ENCODE peak calls at places on chromosomes 16 and 17, in nine cellular contexts. One of them, this sample, is unnamed.

GRCh38 chr16:28212532-28212873 is 738 bp upstream of the XPO6 start:
- DNase-seq in activated CD4-positive, alpha-beta T cell treated with anti-CD3 and anti-CD28 coated beads, Interleukin-2, amount 50 U/mL, for 24 hours: no peak
- DNase-seq in kidney epithelial cell: no peak
- DNase-seq in epithelial cell of esophagus: peak
- DNase-seq in BJ: no peak
- DNase-seq in GM12878: no peak
- DNase-seq in T-helper 1 cell: no peak
- DNase-seq in activated T-helper 1 cell treated with anti-CD3 and anti-CD28 coated beads, Interleukin-2, amount 50 U/mL, for 16 hours: no peak
- DNase-seq in NCI-H2171 treated with DMSO at 0.1 percent for 48 hours: no peak
- DNase-seq in this sample: no peak

GRCh38 chr17:74153456-74153810 is 50.0 kb upstream of the RPL38 start:
- DNase-seq in activated CD4-positive, alpha-beta T cell treated with anti-CD3 and anti-CD28 coated beads, Interleukin-2, amount 50 U/mL, for 24 hours: no peak
- DNase-seq in kidney epithelial cell: no peak
- DNase-seq in epithelial cell of esophagus: no peak
- DNase-seq in BJ: no peak
- DNase-seq in GM12878: no peak
- DNase-seq in T-helper 1 cell: no peak
- DNase-seq in activated T-helper 1 cell treated with anti-CD3 and anti-CD28 coated beads, Interleukin-2, amount 50 U/mL, for 16 hours: no peak
- DNase-seq in NCI-H2171 treated with DMSO at 0.1 percent for 48 hours: no peak
- DNase-seq in this sample: no peak

GRCh38 chr16:89643769-89644300 is 13.7 kb downstream of the CHMP1A start:
- DNase-seq in activated CD4-positive, alpha-beta T cell treated with anti-CD3 and anti-CD28 coated beads, Interleukin-2, amount 50 U/mL, for 24 hours: no peak
- DNase-seq in kidney epithelial cell: no peak
- DNase-seq in epithelial cell of esophagus: no peak
- DNase-seq in BJ: no peak
- DNase-seq in GM12878: no peak
- DNase-seq in T-helper 1 cell: no peak
- DNase-seq in activated T-helper 1 cell treated with anti-CD3 and anti-CD28 coated beads, Interleukin-2, amount 50 U/mL, for 16 hours: no peak
- DNase-seq in NCI-H2171 treated with DMSO at 0.1 percent for 48 hours: no peak
- DNase-seq in this sample: no peak

GRCh38 chr17:83203073-83203471 is 123.7 kb downstream of the METRNL start:
- DNase-seq in activated CD4-positive, alpha-beta T cell treated with anti-CD3 and anti-CD28 coated beads, Interleukin-2, amount 50 U/mL, for 24 hours: no peak
- DNase-seq in kidney epithelial cell: no peak
- DNase-seq in epithelial cell of esophagus: no peak
- DNase-seq in BJ: peak
- DNase-seq in GM12878: no peak
- DNase-seq in T-helper 1 cell: no peak
- DNase-seq in activated T-helper 1 cell treated with anti-CD3 and anti-CD28 coated beads, Interleukin-2, amount 50 U/mL, for 16 hours: no peak
- DNase-seq in NCI-H2171 treated with DMSO at 0.1 percent for 48 hours: no peak
- DNase-seq in this sample: no peak

GRCh38 chr16:81265052-81265451 is 26.6 kb downstream of the BCO1 start:
- DNase-seq in activated CD4-positive, alpha-beta T cell treated with anti-CD3 and anti-CD28 coated beads, Interleukin-2, amount 50 U/mL, for 24 hours: no peak
- DNase-seq in kidney epithelial cell: no peak
- DNase-seq in epithelial cell of esophagus: no peak
- DNase-seq in BJ: no peak
- DNase-seq in GM12878: no peak
- DNase-seq in T-helper 1 cell: no peak
- DNase-seq in activated T-helper 1 cell treated with anti-CD3 and anti-CD28 coated beads, Interleukin-2, amount 50 U/mL, for 16 hours: no peak
- DNase-seq in NCI-H2171 treated with DMSO at 0.1 percent for 48 hours: no peak
- DNase-seq in this sample: no peak

GRCh38 chr16:1656808-1657617 is 21.1 kb upstream of the JPT2 start:
- DNase-seq in activated CD4-positive, alpha-beta T cell treated with anti-CD3 and anti-CD28 coated beads, Interleukin-2, amount 50 U/mL, for 24 hours: no peak
- DNase-seq in kidney epithelial cell: no peak
- DNase-seq in epithelial cell of esophagus: no peak
- DNase-seq in BJ: no peak
- DNase-seq in GM12878: no peak
- DNase-seq in T-helper 1 cell: no peak
- DNase-seq in activated T-helper 1 cell treated with anti-CD3 and anti-CD28 coated beads, Interleukin-2, amount 50 U/mL, for 16 hours: no peak
- DNase-seq in NCI-H2171 treated with DMSO at 0.1 percent for 48 hours: no peak
- DNase-seq in this sample: no peak

GRCh38 chr17:4945176-4945943 is 3.0 kb downstream of the PFN1 start:
- DNase-seq in activated CD4-positive, alpha-beta T cell treated with anti-CD3 and anti-CD28 coated beads, Interleukin-2, amount 50 U/mL, for 24 hours: peak
- DNase-seq in kidney epithelial cell: no peak
- DNase-seq in epithelial cell of esophagus: peak
- DNase-seq in BJ: peak
- DNase-seq in GM12878: peak
- DNase-seq in T-helper 1 cell: peak
- DNase-seq in activated T-helper 1 cell treated with anti-CD3 and anti-CD28 coated beads, Interleukin-2, amount 50 U/mL, for 16 hours: peak
- DNase-seq in NCI-H2171 treated with DMSO at 0.1 percent for 48 hours: no peak
- DNase-seq in this sample: peak

GRCh38 chr16:84650062-84650991 is 2.0 kb downstream of the KLHL36 start:
- DNase-seq in activated CD4-positive, alpha-beta T cell treated with anti-CD3 and anti-CD28 coated beads, Interleukin-2, amount 50 U/mL, for 24 hours: no peak
- DNase-seq in kidney epithelial cell: peak
- DNase-seq in epithelial cell of esophagus: peak
- DNase-seq in BJ: peak
- DNase-seq in GM12878: no peak
- DNase-seq in T-helper 1 cell: no peak
- DNase-seq in activated T-helper 1 cell treated with anti-CD3 and anti-CD28 coated beads, Interleukin-2, amount 50 U/mL, for 16 hours: no peak
- DNase-seq in NCI-H2171 treated with DMSO at 0.1 percent for 48 hours: no peak
- DNase-seq in this sample: no peak

GRCh38 chr17:7589891-7590611 is at the start of gene SOX15:
- DNase-seq in activated CD4-positive, alpha-beta T cell treated with anti-CD3 and anti-CD28 coated beads, Interleukin-2, amount 50 U/mL, for 24 hours: no peak
- DNase-seq in kidney epithelial cell: no peak
- DNase-seq in epithelial cell of esophagus: peak
- DNase-seq in BJ: no peak
- DNase-seq in GM12878: no peak
- DNase-seq in T-helper 1 cell: no peak
- DNase-seq in activated T-helper 1 cell treated with anti-CD3 and anti-CD28 coated beads, Interleukin-2, amount 50 U/mL, for 16 hours: no peak
- DNase-seq in NCI-H2171 treated with DMSO at 0.1 percent for 48 hours: peak
- DNase-seq in this sample: no peak

GRCh38 chr17:73043686-73044581 is 48.6 kb downstream of the SLC39A11 start:
- DNase-seq in activated CD4-positive, alpha-beta T cell treated with anti-CD3 and anti-CD28 coated beads, Interleukin-2, amount 50 U/mL, for 24 hours: no peak
- DNase-seq in kidney epithelial cell: no peak
- DNase-seq in epithelial cell of esophagus: peak
- DNase-seq in BJ: no peak
- DNase-seq in GM12878: no peak
- DNase-seq in T-helper 1 cell: no peak
- DNase-seq in activated T-helper 1 cell treated with anti-CD3 and anti-CD28 coated beads, Interleukin-2, amount 50 U/mL, for 16 hours: no peak
- DNase-seq in NCI-H2171 treated with DMSO at 0.1 percent for 48 hours: no peak
- DNase-seq in this sample: no peak

GRCh38 chr17:66493283-66494019 is 191.0 kb downstream of the PRKCA start:
- DNase-seq in activated CD4-positive, alpha-beta T cell treated with anti-CD3 and anti-CD28 coated beads, Interleukin-2, amount 50 U/mL, for 24 hours: no peak
- DNase-seq in kidney epithelial cell: no peak
- DNase-seq in epithelial cell of esophagus: peak
- DNase-seq in BJ: no peak
- DNase-seq in GM12878: no peak
- DNase-seq in T-helper 1 cell: no peak
- DNase-seq in activated T-helper 1 cell treated with anti-CD3 and anti-CD28 coated beads, Interleukin-2, amount 50 U/mL, for 16 hours: no peak
- DNase-seq in NCI-H2171 treated with DMSO at 0.1 percent for 48 hours: no peak
- DNase-seq in this sample: no peak

GRCh38 chr17:71180801-71181385 is 939.9 kb upstream of the SOX9 start:
- DNase-seq in activated CD4-positive, alpha-beta T cell treated with anti-CD3 and anti-CD28 coated beads, Interleukin-2, amount 50 U/mL, for 24 hours: no peak
- DNase-seq in kidney epithelial cell: peak
- DNase-seq in epithelial cell of esophagus: peak
- DNase-seq in BJ: no peak
- DNase-seq in GM12878: no peak
- DNase-seq in T-helper 1 cell: no peak
- DNase-seq in activated T-helper 1 cell treated with anti-CD3 and anti-CD28 coated beads, Interleukin-2, amount 50 U/mL, for 16 hours: no peak
- DNase-seq in NCI-H2171 treated with DMSO at 0.1 percent for 48 hours: peak
- DNase-seq in this sample: no peak

GRCh38 chr16:4395055-4395726 is 21.2 kb downstream of the CORO7 start:
- DNase-seq in activated CD4-positive, alpha-beta T cell treated with anti-CD3 and anti-CD28 coated beads, Interleukin-2, amount 50 U/mL, for 24 hours: no peak
- DNase-seq in kidney epithelial cell: no peak
- DNase-seq in epithelial cell of esophagus: no peak
- DNase-seq in BJ: no peak
- DNase-seq in GM12878: no peak
- DNase-seq in T-helper 1 cell: no peak
- DNase-seq in activated T-helper 1 cell treated with anti-CD3 and anti-CD28 coated beads, Interleukin-2, amount 50 U/mL, for 16 hours: no peak
- DNase-seq in NCI-H2171 treated with DMSO at 0.1 percent for 48 hours: no peak
- DNase-seq in this sample: no peak

GRCh38 chr17:8192070-8192815 is 2.3 kb upstream of the BORCS6 start:
- DNase-seq in activated CD4-positive, alpha-beta T cell treated with anti-CD3 and anti-CD28 coated beads, Interleukin-2, amount 50 U/mL, for 24 hours: no peak
- DNase-seq in kidney epithelial cell: peak
- DNase-seq in epithelial cell of esophagus: peak
- DNase-seq in BJ: no peak
- DNase-seq in GM12878: peak
- DNase-seq in T-helper 1 cell: peak
- DNase-seq in activated T-helper 1 cell treated with anti-CD3 and anti-CD28 coated beads, Interleukin-2, amount 50 U/mL, for 16 hours: no peak
- DNase-seq in NCI-H2171 treated with DMSO at 0.1 percent for 48 hours: peak
- DNase-seq in this sample: no peak

GRCh38 chr16:85312174-85312573 is 199.9 kb upstream of the CIBAR2 start:
- DNase-seq in activated CD4-positive, alpha-beta T cell treated with anti-CD3 and anti-CD28 coated beads, Interleukin-2, amount 50 U/mL, for 24 hours: no peak
- DNase-seq in kidney epithelial cell: no peak
- DNase-seq in epithelial cell of esophagus: no peak
- DNase-seq in BJ: no peak
- DNase-seq in GM12878: no peak
- DNase-seq in T-helper 1 cell: no peak
- DNase-seq in activated T-helper 1 cell treated with anti-CD3 and anti-CD28 coated beads, Interleukin-2, amount 50 U/mL, for 16 hours: no peak
- DNase-seq in NCI-H2171 treated with DMSO at 0.1 percent for 48 hours: no peak
- DNase-seq in this sample: no peak

GRCh38 chr17:50966163-50966666 is 100.1 kb upstream of the TOB1 start:
- DNase-seq in activated CD4-positive, alpha-beta T cell treated with anti-CD3 and anti-CD28 coated beads, Interleukin-2, amount 50 U/mL, for 24 hours: no peak
- DNase-seq in kidney epithelial cell: no peak
- DNase-seq in epithelial cell of esophagus: no peak
- DNase-seq in BJ: no peak
- DNase-seq in GM12878: no peak
- DNase-seq in T-helper 1 cell: no peak
- DNase-seq in activated T-helper 1 cell treated with anti-CD3 and anti-CD28 coated beads, Interleukin-2, amount 50 U/mL, for 16 hours: no peak
- DNase-seq in NCI-H2171 treated with DMSO at 0.1 percent for 48 hours: no peak
- DNase-seq in this sample: no peak

GRCh38 chr16:86566601-86566965 is at the start of gene FOXC2:
- DNase-seq in activated CD4-positive, alpha-beta T cell treated with anti-CD3 and anti-CD28 coated beads, Interleukin-2, amount 50 U/mL, for 24 hours: no peak
- DNase-seq in kidney epithelial cell: peak
- DNase-seq in epithelial cell of esophagus: peak
- DNase-seq in BJ: peak
- DNase-seq in GM12878: no peak
- DNase-seq in T-helper 1 cell: peak
- DNase-seq in activated T-helper 1 cell treated with anti-CD3 and anti-CD28 coated beads, Interleukin-2, amount 50 U/mL, for 16 hours: no peak
- DNase-seq in NCI-H2171 treated with DMSO at 0.1 percent for 48 hours: peak
- DNase-seq in this sample: no peak

GRCh38 chr16:56561126-56561525 is 3.7 kb upstream of the MT4 start:
- DNase-seq in activated CD4-positive, alpha-beta T cell treated with anti-CD3 and anti-CD28 coated beads, Interleukin-2, amount 50 U/mL, for 24 hours: no peak
- DNase-seq in kidney epithelial cell: no peak
- DNase-seq in epithelial cell of esophagus: no peak
- DNase-seq in BJ: no peak
- DNase-seq in GM12878: no peak
- DNase-seq in T-helper 1 cell: no peak
- DNase-seq in activated T-helper 1 cell treated with anti-CD3 and anti-CD28 coated beads, Interleukin-2, amount 50 U/mL, for 16 hours: no peak
- DNase-seq in NCI-H2171 treated with DMSO at 0.1 percent for 48 hours: peak
- DNase-seq in this sample: no peak

GRCh38 chr17:67491009-67491677 is 114.1 kb downstream of the PITPNC1 start:
- DNase-seq in activated CD4-positive, alpha-beta T cell treated with anti-CD3 and anti-CD28 coated beads, Interleukin-2, amount 50 U/mL, for 24 hours: no peak
- DNase-seq in kidney epithelial cell: peak
- DNase-seq in epithelial cell of esophagus: peak
- DNase-seq in BJ: peak
- DNase-seq in GM12878: no peak
- DNase-seq in T-helper 1 cell: no peak
- DNase-seq in activated T-helper 1 cell treated with anti-CD3 and anti-CD28 coated beads, Interleukin-2, amount 50 U/mL, for 16 hours: no peak
- DNase-seq in NCI-H2171 treated with DMSO at 0.1 percent for 48 hours: no peak
- DNase-seq in this sample: no peak

GRCh38 chr16:8673611-8674412 is 605 bp upstream of the ABAT start:
- DNase-seq in activated CD4-positive, alpha-beta T cell treated with anti-CD3 and anti-CD28 coated beads, Interleukin-2, amount 50 U/mL, for 24 hours: no peak
- DNase-seq in kidney epithelial cell: no peak
- DNase-seq in epithelial cell of esophagus: no peak
- DNase-seq in BJ: no peak
- DNase-seq in GM12878: no peak
- DNase-seq in T-helper 1 cell: no peak
- DNase-seq in activated T-helper 1 cell treated with anti-CD3 and anti-CD28 coated beads, Interleukin-2, amount 50 U/mL, for 16 hours: no peak
- DNase-seq in NCI-H2171 treated with DMSO at 0.1 percent for 48 hours: no peak
- DNase-seq in this sample: no peak

GRCh38 chr16:88754912-88755744 is 29.9 kb downstream of the PIEZO1 start:
- DNase-seq in activated CD4-positive, alpha-beta T cell treated with anti-CD3 and anti-CD28 coated beads, Interleukin-2, amount 50 U/mL, for 24 hours: no peak
- DNase-seq in kidney epithelial cell: no peak
- DNase-seq in epithelial cell of esophagus: peak
- DNase-seq in BJ: no peak
- DNase-seq in GM12878: no peak
- DNase-seq in T-helper 1 cell: no peak
- DNase-seq in activated T-helper 1 cell treated with anti-CD3 and anti-CD28 coated beads, Interleukin-2, amount 50 U/mL, for 16 hours: no peak
- DNase-seq in NCI-H2171 treated with DMSO at 0.1 percent for 48 hours: no peak
- DNase-seq in this sample: no peak

GRCh38 chr17:1486802-1487695 is 5.4 kb downstream of the MYO1C start:
- DNase-seq in activated CD4-positive, alpha-beta T cell treated with anti-CD3 and anti-CD28 coated beads, Interleukin-2, amount 50 U/mL, for 24 hours: peak
- DNase-seq in kidney epithelial cell: no peak
- DNase-seq in epithelial cell of esophagus: peak
- DNase-seq in BJ: no peak
- DNase-seq in GM12878: peak
- DNase-seq in T-helper 1 cell: peak
- DNase-seq in activated T-helper 1 cell treated with anti-CD3 and anti-CD28 coated beads, Interleukin-2, amount 50 U/mL, for 16 hours: peak
- DNase-seq in NCI-H2171 treated with DMSO at 0.1 percent for 48 hours: peak
- DNase-seq in this sample: peak

GRCh38 chr16:22425847-22426246 is 51.4 kb upstream of the CDR2 start:
- DNase-seq in activated CD4-positive, alpha-beta T cell treated with anti-CD3 and anti-CD28 coated beads, Interleukin-2, amount 50 U/mL, for 24 hours: no peak
- DNase-seq in kidney epithelial cell: no peak
- DNase-seq in epithelial cell of esophagus: no peak
- DNase-seq in BJ: no peak
- DNase-seq in GM12878: no peak
- DNase-seq in T-helper 1 cell: no peak
- DNase-seq in activated T-helper 1 cell treated with anti-CD3 and anti-CD28 coated beads, Interleukin-2, amount 50 U/mL, for 16 hours: no peak
- DNase-seq in NCI-H2171 treated with DMSO at 0.1 percent for 48 hours: no peak
- DNase-seq in this sample: no peak

GRCh38 chr17:15269690-15270089 is 4.6 kb upstream of the PMP22 start:
- DNase-seq in activated CD4-positive, alpha-beta T cell treated with anti-CD3 and anti-CD28 coated beads, Interleukin-2, amount 50 U/mL, for 24 hours: no peak
- DNase-seq in kidney epithelial cell: no peak
- DNase-seq in epithelial cell of esophagus: no peak
- DNase-seq in BJ: no peak
- DNase-seq in GM12878: no peak
- DNase-seq in T-helper 1 cell: no peak
- DNase-seq in activated T-helper 1 cell treated with anti-CD3 and anti-CD28 coated beads, Interleukin-2, amount 50 U/mL, for 16 hours: no peak
- DNase-seq in NCI-H2171 treated with DMSO at 0.1 percent for 48 hours: no peak
- DNase-seq in this sample: no peak

GRCh38 chr17:16987830-16988601 is 16.1 kb upstream of the TNFRSF13B start:
- DNase-seq in activated CD4-positive, alpha-beta T cell treated with anti-CD3 and anti-CD28 coated beads, Interleukin-2, amount 50 U/mL, for 24 hours: peak
- DNase-seq in kidney epithelial cell: no peak
- DNase-seq in epithelial cell of esophagus: peak
- DNase-seq in BJ: peak
- DNase-seq in GM12878: peak
- DNase-seq in T-helper 1 cell: peak
- DNase-seq in activated T-helper 1 cell treated with anti-CD3 and anti-CD28 coated beads, Interleukin-2, amount 50 U/mL, for 16 hours: peak
- DNase-seq in NCI-H2171 treated with DMSO at 0.1 percent for 48 hours: no peak
- DNase-seq in this sample: no peak

GRCh38 chr16:241866-242265 is 7.2 kb downstream of the FAM234A start:
- DNase-seq in activated CD4-positive, alpha-beta T cell treated with anti-CD3 and anti-CD28 coated beads, Interleukin-2, amount 50 U/mL, for 24 hours: no peak
- DNase-seq in kidney epithelial cell: no peak
- DNase-seq in epithelial cell of esophagus: no peak
- DNase-seq in BJ: no peak
- DNase-seq in GM12878: no peak
- DNase-seq in T-helper 1 cell: no peak
- DNase-seq in activated T-helper 1 cell treated with anti-CD3 and anti-CD28 coated beads, Interleukin-2, amount 50 U/mL, for 16 hours: no peak
- DNase-seq in NCI-H2171 treated with DMSO at 0.1 percent for 48 hours: no peak
- DNase-seq in this sample: no peak

GRCh38 chr17:11140028-11140427 is 101.0 kb upstream of the SHISA6 start:
- DNase-seq in activated CD4-positive, alpha-beta T cell treated with anti-CD3 and anti-CD28 coated beads, Interleukin-2, amount 50 U/mL, for 24 hours: no peak
- DNase-seq in kidney epithelial cell: no peak
- DNase-seq in epithelial cell of esophagus: no peak
- DNase-seq in BJ: no peak
- DNase-seq in GM12878: no peak
- DNase-seq in T-helper 1 cell: no peak
- DNase-seq in activated T-helper 1 cell treated with anti-CD3 and anti-CD28 coated beads, Interleukin-2, amount 50 U/mL, for 16 hours: no peak
- DNase-seq in NCI-H2171 treated with DMSO at 0.1 percent for 48 hours: no peak
- DNase-seq in this sample: no peak

GRCh38 chr17:82243648-82244412 is 15.0 kb downstream of the SLC16A3 start:
- DNase-seq in activated CD4-positive, alpha-beta T cell treated with anti-CD3 and anti-CD28 coated beads, Interleukin-2, amount 50 U/mL, for 24 hours: no peak
- DNase-seq in kidney epithelial cell: no peak
- DNase-seq in epithelial cell of esophagus: peak
- DNase-seq in BJ: no peak
- DNase-seq in GM12878: no peak
- DNase-seq in T-helper 1 cell: no peak
- DNase-seq in activated T-helper 1 cell treated with anti-CD3 and anti-CD28 coated beads, Interleukin-2, amount 50 U/mL, for 16 hours: no peak
- DNase-seq in NCI-H2171 treated with DMSO at 0.1 percent for 48 hours: no peak
- DNase-seq in this sample: no peak

GRCh38 chr16:28534542-28535373 is 4.0 kb downstream of the NUPR1 start:
- DNase-seq in activated CD4-positive, alpha-beta T cell treated with anti-CD3 and anti-CD28 coated beads, Interleukin-2, amount 50 U/mL, for 24 hours: no peak
- DNase-seq in kidney epithelial cell: no peak
- DNase-seq in epithelial cell of esophagus: peak
- DNase-seq in BJ: no peak
- DNase-seq in GM12878: no peak
- DNase-seq in T-helper 1 cell: no peak
- DNase-seq in activated T-helper 1 cell treated with anti-CD3 and anti-CD28 coated beads, Interleukin-2, amount 50 U/mL, for 16 hours: no peak
- DNase-seq in NCI-H2171 treated with DMSO at 0.1 percent for 48 hours: no peak
- DNase-seq in this sample: no peak

GRCh38 chr17:70080541-70081347 is 5.7 kb downstream of the KCNJ16 start:
- DNase-seq in activated CD4-positive, alpha-beta T cell treated with anti-CD3 and anti-CD28 coated beads, Interleukin-2, amount 50 U/mL, for 24 hours: no peak
- DNase-seq in kidney epithelial cell: no peak
- DNase-seq in epithelial cell of esophagus: no peak
- DNase-seq in BJ: peak
- DNase-seq in GM12878: no peak
- DNase-seq in T-helper 1 cell: no peak
- DNase-seq in activated T-helper 1 cell treated with anti-CD3 and anti-CD28 coated beads, Interleukin-2, amount 50 U/mL, for 16 hours: no peak
- DNase-seq in NCI-H2171 treated with DMSO at 0.1 percent for 48 hours: no peak
- DNase-seq in this sample: no peak

GRCh38 chr17:47315451-47316266 is 8.1 kb upstream of the EFCAB13 start:
- DNase-seq in activated CD4-positive, alpha-beta T cell treated with anti-CD3 and anti-CD28 coated beads, Interleukin-2, amount 50 U/mL, for 24 hours: no peak
- DNase-seq in kidney epithelial cell: no peak
- DNase-seq in epithelial cell of esophagus: peak
- DNase-seq in BJ: no peak
- DNase-seq in GM12878: peak
- DNase-seq in T-helper 1 cell: peak
- DNase-seq in activated T-helper 1 cell treated with anti-CD3 and anti-CD28 coated beads, Interleukin-2, amount 50 U/mL, for 16 hours: no peak
- DNase-seq in NCI-H2171 treated with DMSO at 0.1 percent for 48 hours: peak
- DNase-seq in this sample: no peak

This sample was measured in stimulated activated CD8-positive, alpha-beta memory T cell treated with anti-CD3 and anti-CD28 coated beads, Interleukin-4, amount 100 ng/mL, for 1 hour.